ENCODE peak calls at places on chromosomes 5 and 9, in ten cellular contexts. I is A549, T is esophagus squamous epithelium, V is Peyer's patch, U is neural progenitor cell, W is transverse colon, J is stomach, G is foreskin keratinocyte, K is fibroblast of the aortic adventitia, X is HepG2. Y is an unnamed sample.

GRCh38 chr5:181173420-181174342 is 26.3 kb downstream of the OR2V2 start:
- DNase-seq in X (peak), J (no peak), W (no peak), V (no peak), G (peak), U (peak), K (no peak), T (no peak), I (peak), Y (peak)

GRCh38 chr5:65663804-65664521 is 39.1 kb downstream of the SHLD3 start:
- DNase-seq in G (peak), K (peak), T (no peak), W (no peak), V (no peak), U (peak), I (peak), X (no peak), J (no peak), Y (no peak)

GRCh38 chr5:175082866-175083590 is 358.6 kb downstream of the MSX2 start:
- DNase-seq in X (no peak), T (no peak), G (peak), U (no peak), W (no peak), V (no peak), J (no peak), K (no peak), I (no peak), Y (no peak)

GRCh38 chr5:151284392-151284967 is 19.1 kb downstream of the SLC36A3 start:
- DNase-seq in W (no peak), X (no peak), V (no peak), I (no peak), G (no peak), J (no peak), K (no peak), U (peak), T (no peak), Y (no peak)

GRCh38 chr9:92538541-92538940 is 2.8 kb upstream of the ECM2 start:
- DNase-seq in V (no peak), X (no peak), T (no peak), G (no peak), I (no peak), U (no peak), W (no peak), K (peak), J (no peak), Y (no peak)

GRCh38 chr9:338602-339001 is 123.9 kb downstream of the DOCK8 start:
- DNase-seq in G (no peak), J (no peak), K (no peak), U (no peak), V (no peak), W (no peak), T (no peak), I (no peak), X (no peak), Y (no peak)

GRCh38 chr5:102498271-102499034 is at the start of gene SLCO6A1:
- DNase-seq in T (no peak), W (no peak), K (no peak), V (no peak), J (no peak), X (no peak), U (no peak), I (no peak), G (no peak), Y (no peak)

GRCh38 chr9:114371986-114372917 is 15.5 kb downstream of the AKNA start:
- DNase-seq in G (peak), K (no peak), J (no peak), V (peak), I (no peak), T (no peak), W (peak), U (no peak), X (no peak), Y (no peak)

GRCh38 chr9:129414377-129415021 is 206.4 kb downstream of the C9orf50 start:
- DNase-seq in W (peak), G (no peak), I (no peak), X (peak), K (peak), U (peak), J (no peak), T (no peak), V (no peak), Y (peak)

GRCh38 chr9:629136-629535 is 212.4 kb upstream of the DMRT1 start:
- DNase-seq in U (no peak), J (no peak), I (no peak), K (no peak), G (no peak), T (no peak), W (peak), X (no peak), V (no peak), Y (no peak)

GRCh38 chr5:5492087-5492933 is 69.8 kb downstream of the ICE1 start:
- DNase-seq in U (peak), W (peak), I (peak), T (no peak), X (peak), G (peak), K (peak), V (no peak), J (no peak), Y (peak)

GRCh38 chr9:120110520-120110919 is 469.4 kb downstream of the CDK5RAP2 start:
- DNase-seq in X (no peak), U (no peak), K (no peak), I (no peak), G (no peak), V (no peak), J (no peak), W (no peak), T (no peak), Y (no peak)

GRCh38 chr5:21810737-21811316 is 1042.3 kb downstream of the CDH12 start:
- DNase-seq in W (no peak), X (peak), K (peak), V (no peak), U (peak), T (no peak), G (no peak), I (peak), J (no peak), Y (no peak)

GRCh38 chr5:9829621-9830020 is 199.5 kb upstream of the TAS2R1 start:
- DNase-seq in J (no peak), G (no peak), W (no peak), K (no peak), X (no peak), U (no peak), T (no peak), V (no peak), I (no peak), Y (no peak)

GRCh38 chr9:128007566-128008138 is 26.9 kb upstream of the EEIG1 start:
- DNase-seq in V (peak), T (peak), X (peak), I (no peak), U (no peak), J (peak), G (peak), K (peak), W (peak), Y (no peak)

GRCh38 chr5:125113328-125113727 is 366.9 kb upstream of the ZNF608 start:
- DNase-seq in W (no peak), I (no peak), T (no peak), X (no peak), G (no peak), U (no peak), J (no peak), K (no peak), V (no peak), Y (no peak)
- TF ChIP-seq CTCF in W (no peak), I (no peak), T (no peak), X (no peak), G (no peak), U (no peak), J (no peak), K (no peak), V (no peak), Y (no peak)

DNA sequence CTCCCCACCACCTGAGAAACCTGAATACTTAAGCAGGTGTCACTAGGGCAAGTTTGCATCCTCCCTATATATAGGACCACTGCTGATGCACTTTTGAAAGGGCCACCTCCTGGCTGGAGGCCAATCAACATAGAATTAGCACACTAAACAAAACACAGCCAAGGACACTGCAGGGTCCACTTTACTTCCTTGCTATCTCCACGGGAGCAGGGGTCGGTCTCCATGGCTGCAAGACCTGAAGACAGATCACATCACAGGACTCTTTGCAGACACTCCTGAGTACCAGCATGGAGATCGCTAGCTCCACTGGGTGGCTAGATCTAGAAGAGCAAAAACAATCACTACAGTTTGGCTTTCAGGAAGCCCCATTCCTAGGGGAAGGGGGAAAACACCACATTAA is 72.3 kb downstream of the C9orf153 start:
- DNase-seq in W (no peak), X (peak), K (no peak), G (no peak), T (no peak), I (no peak), J (no peak), V (no peak), U (peak), Y (no peak)
- TF ChIP-seq CTCF in W (no peak), X (no peak), K (no peak), G (no peak), T (no peak), I (no peak), J (no peak), V (peak), U (no peak), Y (no peak)

DNA sequence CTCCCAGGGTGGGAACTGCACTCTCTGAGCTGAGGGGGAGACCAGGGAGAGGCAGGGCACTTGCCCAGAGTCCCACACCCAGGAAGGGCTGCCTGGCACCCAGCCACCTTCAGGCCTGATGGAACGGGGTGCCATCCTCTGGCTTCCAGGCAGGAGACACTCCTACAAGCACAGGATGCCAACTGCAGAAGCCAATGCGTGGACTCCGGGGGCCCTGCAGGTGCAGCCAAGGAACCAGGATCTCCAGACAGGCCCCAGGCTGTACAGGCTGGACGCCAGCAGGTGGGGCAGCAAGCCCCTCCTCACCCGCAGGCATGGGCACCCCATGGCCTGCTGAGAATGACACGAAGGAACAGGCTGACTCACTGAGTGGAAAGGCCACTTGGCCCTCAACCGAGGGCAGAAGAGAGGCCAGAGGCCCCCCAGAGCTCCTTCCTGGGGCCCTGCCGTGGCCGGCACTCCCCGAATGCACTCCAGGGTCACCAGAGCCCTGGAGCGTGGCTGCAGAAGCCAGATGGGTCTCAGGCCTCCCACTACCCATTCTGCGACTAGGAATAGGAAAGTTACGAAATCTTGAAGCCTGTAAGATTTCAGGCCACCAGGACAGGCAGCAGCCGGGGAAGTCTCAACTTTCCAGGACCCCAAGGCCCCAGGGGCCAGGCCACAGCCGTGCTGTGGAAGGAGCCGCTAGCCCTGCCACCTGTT is 15.7 kb downstream of the NACC2 start:
- DNase-seq in X (no peak), W (no peak), T (no peak), G (no peak), K (no peak), I (no peak), V (no peak), U (peak), J (no peak), Y (no peak)
- TF ChIP-seq CTCF in X (peak), W (no peak), T (no peak), G (no peak), K (no peak), I (no peak), V (no peak), U (peak), J (no peak), Y (no peak)

GRCh38 chr5:93930098-93930497 is 188.7 kb upstream of the POU5F2 start:
- DNase-seq in X (no peak), I (no peak), J (no peak), W (no peak), K (no peak), U (no peak), T (no peak), G (no peak), V (no peak), Y (no peak)

GRCh38 chr5:93924628-93925027 is 183.2 kb upstream of the POU5F2 start:
- DNase-seq in I (no peak), J (no peak), U (no peak), X (no peak), K (peak), T (no peak), V (no peak), W (no peak), G (peak), Y (no peak)

GRCh38 chr5:93925321-93925720 is 183.9 kb upstream of the POU5F2 start:
- DNase-seq in K (no peak), V (no peak), G (peak), I (no peak), U (no peak), J (no peak), W (no peak), X (no peak), T (no peak), Y (no peak)

GRCh38 chr5:93926831-93927600 is 185.6 kb upstream of the POU5F2 start:
- DNase-seq in K (no peak), J (no peak), I (no peak), V (no peak), X (no peak), T (no peak), U (no peak), G (peak), W (no peak), Y (peak)

DNA sequence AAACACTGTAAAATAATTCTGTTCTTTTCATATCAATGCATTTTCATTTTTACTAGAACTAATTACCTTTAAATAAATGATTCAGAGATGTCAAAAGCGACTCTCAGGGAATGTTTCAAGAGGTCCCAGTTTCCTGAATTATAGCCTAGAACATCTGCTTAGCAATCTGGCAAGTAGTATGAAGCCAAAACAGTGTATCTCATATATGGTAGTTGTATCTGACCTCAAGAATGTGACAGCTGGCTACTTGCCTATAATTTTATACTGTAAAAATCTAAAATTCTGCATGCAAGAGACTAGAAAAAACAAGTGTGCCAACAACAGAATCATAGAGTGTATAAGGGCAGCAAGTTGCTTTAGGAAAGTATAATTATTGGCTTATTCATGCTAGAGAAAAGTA is 187.7 kb upstream of the POU5F2 start:
- DNase-seq in K (peak), W (no peak), T (no peak), V (no peak), X (no peak), U (no peak), G (no peak), I (no peak), J (no peak), Y (no peak)
- TF ChIP-seq CTCF in K (no peak), W (no peak), T (no peak), V (no peak), X (no peak), U (no peak), G (no peak), I (no peak), J (no peak), Y (no peak)

GRCh38 chr9:33924978-33925797 is 108.2 kb downstream of the UBE2R2 start:
- DNase-seq in G (peak), U (peak), I (peak), V (no peak), T (no peak), W (peak), K (peak), J (peak), X (peak), Y (peak)
- TF ChIP-seq CTCF in G (peak), U (peak), I (peak), V (peak), T (peak), W (peak), K (peak), J (no peak), X (peak), Y (peak)

DNA sequence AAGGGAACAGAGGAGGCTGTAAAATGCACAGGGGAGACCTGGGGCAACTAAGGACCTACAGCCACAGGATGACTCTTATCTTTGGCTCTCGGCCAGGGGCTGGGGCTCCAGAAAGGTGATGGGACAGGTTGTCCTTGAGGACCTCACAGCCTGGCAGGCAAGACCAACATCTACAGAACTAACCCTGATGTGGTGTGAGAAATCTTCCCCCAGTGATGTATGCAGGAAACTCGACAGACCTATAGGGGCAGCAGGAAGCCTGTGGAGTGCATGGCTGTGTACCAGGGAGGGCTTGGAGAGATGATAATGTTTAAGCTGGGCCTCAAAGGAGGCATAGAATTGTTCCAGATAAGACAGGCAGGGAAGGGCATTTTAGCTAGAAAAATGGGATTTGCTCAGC is 68.4 kb upstream of the SLC25A51 start:
- DNase-seq in I (no peak), U (peak), K (peak), G (no peak), W (no peak), T (no peak), V (no peak), X (no peak), J (no peak), Y (no peak)
- TF ChIP-seq CTCF in I (no peak), U (peak), K (peak), G (peak), W (no peak), T (no peak), V (peak), X (no peak), J (no peak), Y (peak)

GRCh38 chr5:33992864-33993263 is 8.4 kb upstream of the SLC45A2 start:
- DNase-seq in I (no peak), W (no peak), X (peak), U (no peak), K (no peak), G (no peak), V (no peak), T (no peak), J (no peak), Y (no peak)

GRCh38 chr5:33997331-33997983 is 10.4 kb downstream of the AMACR start:
- DNase-seq in G (peak), U (peak), J (peak), V (no peak), I (peak), K (peak), W (peak), T (no peak), X (peak), Y (no peak)

GRCh38 chr5:33999986-34000385 is 7.9 kb downstream of the AMACR start:
- DNase-seq in W (no peak), V (no peak), J (no peak), U (no peak), K (no peak), T (no peak), X (no peak), G (no peak), I (no peak), Y (no peak)

GRCh38 chr5:33994845-33995244 is 10.4 kb upstream of the SLC45A2 start:
- DNase-seq in J (no peak), I (no peak), W (no peak), T (no peak), X (no peak), G (peak), U (no peak), K (peak), V (no peak), Y (no peak)
- TF ChIP-seq CTCF in J (no peak), I (no peak), W (no peak), T (no peak), X (peak), G (peak), U (no peak), K (no peak), V (no peak), Y (no peak)

GRCh38 chr9:27787941-27788340 is 214.7 kb upstream of the C9orf72 start:
- DNase-seq in T (no peak), J (no peak), G (no peak), V (no peak), K (no peak), I (no peak), U (no peak), X (no peak), W (no peak), Y (no peak)

GRCh38 chr9:27785714-27786100 is 212.4 kb upstream of the C9orf72 start:
- DNase-seq in G (peak), W (no peak), V (no peak), J (no peak), U (no peak), K (no peak), T (no peak), I (no peak), X (no peak), Y (no peak)

DNA sequence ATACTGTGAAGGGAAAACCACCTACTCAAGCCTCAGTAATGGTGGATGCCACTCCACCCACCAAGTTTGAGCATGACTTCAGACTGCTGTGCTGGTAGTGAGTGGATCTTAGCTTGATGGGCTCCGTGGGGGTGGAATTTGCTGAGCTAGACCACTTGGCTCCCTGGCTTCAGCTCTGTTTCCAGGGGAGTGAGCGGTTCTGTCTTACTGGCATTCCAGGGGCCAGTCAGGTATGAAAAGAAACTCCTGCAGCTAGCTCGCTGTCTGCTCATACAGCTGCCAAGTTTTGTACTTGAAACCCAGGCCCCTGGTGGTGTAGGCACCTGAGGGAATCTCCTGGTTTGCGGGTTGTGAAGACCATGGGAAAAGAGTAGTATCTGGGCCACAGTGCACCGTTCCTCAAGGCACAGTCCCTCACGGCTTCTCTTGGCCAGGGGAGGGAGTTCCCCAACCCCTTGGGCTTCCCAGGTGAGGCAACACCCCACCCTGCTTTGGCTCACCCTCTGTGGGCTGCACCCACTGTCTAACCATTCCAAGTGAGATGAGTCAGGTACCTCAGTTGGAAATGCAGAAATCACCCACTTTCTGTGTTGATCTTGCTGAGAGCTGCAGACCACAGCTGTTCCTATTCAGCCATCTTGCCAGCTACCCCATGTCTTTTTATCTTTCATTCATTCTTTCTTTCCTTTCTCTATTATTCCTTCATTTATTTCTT is 211.9 kb upstream of the C9orf72 start:
- DNase-seq in U (no peak), I (no peak), G (peak), V (no peak), X (no peak), K (no peak), W (no peak), T (no peak), J (no peak), Y (no peak)
- TF ChIP-seq CTCF in U (no peak), I (no peak), G (no peak), V (no peak), X (no peak), K (no peak), W (no peak), T (no peak), J (no peak), Y (no peak)

DNA sequence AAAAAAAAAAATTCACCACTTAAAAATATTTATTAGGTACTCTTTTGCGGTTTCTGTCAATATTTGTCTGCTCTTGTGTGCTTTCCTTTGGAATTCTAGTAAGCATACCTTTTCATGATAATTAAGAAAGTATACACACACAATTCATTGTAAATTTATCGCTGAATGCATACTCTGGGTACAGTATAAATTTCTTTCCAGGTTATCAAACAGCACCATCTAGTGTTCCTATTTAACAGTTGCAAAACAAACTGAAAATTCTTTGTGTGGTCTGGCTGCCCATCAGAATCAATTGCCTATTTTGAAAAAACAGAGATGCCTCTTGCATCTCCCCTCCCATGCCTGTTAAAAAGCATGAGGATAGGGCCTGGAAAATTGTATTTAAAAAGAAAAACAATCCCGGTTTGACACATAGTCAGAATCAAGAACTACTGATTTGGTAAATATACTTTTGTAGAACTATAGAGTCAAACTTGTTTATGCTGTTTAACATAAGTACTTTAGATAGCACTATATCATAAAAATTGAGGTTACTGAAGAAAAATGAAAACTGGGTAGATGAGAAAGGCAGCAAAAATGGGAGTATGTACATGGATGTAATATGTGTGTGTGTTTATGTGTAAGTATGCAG is 16.2 kb downstream of the PGGT1B start:
- DNase-seq in I (peak), X (peak), G (no peak), U (peak), V (no peak), J (no peak), K (peak), T (no peak), W (no peak), Y (no peak)
- TF ChIP-seq CTCF in I (peak), X (peak), G (peak), U (peak), V (peak), J (no peak), K (peak), T (peak), W (peak), Y (peak)